ENCODE peak calls at places on chromosome 7, in six cellular contexts. D is fibroblast of lung, G is cardiac muscle cell, J is RWPE2, Y is dorsolateral prefrontal cortex, E is PC-9. P is an unnamed sample.

GRCh38 chr7:16891338-16891737 is 9.6 kb upstream of the AGR3 start:
- DNase-seq in D (peak), G (peak), J (no peak), Y (no peak), E (peak), P (peak)

GRCh38 chr7:65269150-65269856 is 104.4 kb upstream of the ZNF92 start:
- DNase-seq in D (peak), G (peak), J (no peak), Y (no peak), E (no peak), P (no peak)

GRCh38 chr7:35780070-35780469 is 20.8 kb upstream of the SEPTIN7 start:
- DNase-seq in D (no peak), G (no peak), J (no peak), Y (no peak), E (no peak), P (no peak)

GRCh38 chr7:154918741-154919140 is 84.2 kb downstream of the PAXIP1 start:
- DNase-seq in D (no peak), G (no peak), J (no peak), Y (no peak), E (no peak), P (no peak)

GRCh38 chr7:133484135-133484534 is 231.3 kb downstream of the EXOC4 start:
- DNase-seq in D (peak), G (no peak), J (no peak), Y (peak), E (no peak), P (no peak)

GRCh38 chr7:151684408-151685175 is 164.9 kb upstream of the RHEB start:
- DNase-seq in D (peak), G (no peak), J (no peak), Y (no peak), E (no peak), P (peak)

GRCh38 chr7:108723343-108723957 is 153.8 kb downstream of the DNAJB9 start:
- DNase-seq in D (peak), G (peak), J (no peak), Y (no peak), E (no peak), P (no peak)

GRCh38 chr7:28103984-28104628 is 76.5 kb downstream of the JAZF1 start:
- DNase-seq in D (peak), G (no peak), J (no peak), Y (no peak), E (peak), P (peak)

GRCh38 chr7:48728799-48729198 is 195.5 kb upstream of the CDC14C start:
- DNase-seq in D (no peak), G (no peak), J (no peak), Y (no peak), E (no peak), P (no peak)

GRCh38 chr7:133853706-133854276 is 273.3 kb upstream of the LRGUK start:
- DNase-seq in D (peak), G (peak), J (peak), Y (no peak), E (peak), P (peak)

GRCh38 chr7:108417144-108417543 is 39.1 kb downstream of the NRCAM start:
- DNase-seq in D (no peak), G (no peak), J (no peak), Y (no peak), E (no peak), P (no peak)

GRCh38 chr7:149686001-149686400 is 87.4 kb downstream of the ZNF467 start:
- DNase-seq in D (peak), G (no peak), J (no peak), Y (no peak), E (no peak), P (peak)

GRCh38 chr7:36526720-36527548 is 137.3 kb downstream of the ANLN start:
- DNase-seq in D (peak), G (no peak), J (no peak), Y (no peak), E (peak), P (peak)

GRCh38 chr7:159007308-159008054 is 137.2 kb downstream of the VIPR2 start:
- DNase-seq in D (no peak), G (no peak), J (no peak), Y (no peak), E (no peak), P (no peak)

GRCh38 chr7:128889121-128889520 is 21.4 kb downstream of the KCP start:
- DNase-seq in D (no peak), G (no peak), J (no peak), Y (no peak), E (peak), P (no peak)

GRCh38 chr7:2517678-2518077 is 1.9 kb upstream of the LFNG start:
- DNase-seq in D (peak), G (no peak), J (no peak), Y (no peak), E (no peak), P (peak)

GRCh38 chr7:132970257-132970656 is 111.6 kb downstream of the CHCHD3 start:
- DNase-seq in D (no peak), G (no peak), J (no peak), Y (no peak), E (no peak), P (no peak)

GRCh38 chr7:39951156-39951942 is 1.3 kb downstream of the CDK13 start:
- DNase-seq in D (peak), G (peak), J (peak), Y (peak), E (peak), P (peak)

GRCh38 chr7:96233084-96233483 is 88.8 kb downstream of the SLC25A13 start:
- DNase-seq in D (no peak), G (no peak), J (no peak), Y (no peak), E (no peak), P (no peak)

GRCh38 chr7:133535308-133535707 is 282.4 kb downstream of the EXOC4 start:
- DNase-seq in D (peak), G (no peak), J (no peak), Y (no peak), E (no peak), P (no peak)

GRCh38 chr7:151274936-151275812 is 26.7 kb upstream of the SMARCD3 start:
- DNase-seq in D (no peak), G (no peak), J (no peak), Y (no peak), E (no peak), P (no peak)

GRCh38 chr7:132053871-132054270 is 497.4 kb upstream of the PODXL start:
- DNase-seq in D (peak), G (no peak), J (no peak), Y (no peak), E (no peak), P (no peak)

GRCh38 chr7:116290740-116291139 is 80.4 kb downstream of the TES start:
- DNase-seq in D (no peak), G (no peak), J (no peak), Y (no peak), E (no peak), P (peak)

GRCh38 chr7:36011588-36011965 is 141.5 kb upstream of the EEPD1 start:
- DNase-seq in D (no peak), G (no peak), J (no peak), Y (no peak), E (no peak), P (no peak)

GRCh38 chr7:130278892-130279690 is 12.4 kb downstream of the CPA2 start:
- DNase-seq in D (peak), G (no peak), J (no peak), Y (no peak), E (peak), P (peak)

GRCh38 chr7:117949232-117949631 is 76.0 kb upstream of the CTTNBP2 start:
- DNase-seq in D (peak), G (no peak), J (no peak), Y (no peak), E (no peak), P (no peak)

GRCh38 chr7:157663061-157663863 is 326.5 kb downstream of the DNAJB6 start:
- DNase-seq in D (peak), G (no peak), J (no peak), Y (no peak), E (no peak), P (no peak)

GRCh38 chr7:140625908-140626868 is 14.4 kb downstream of the DENND2A start:
- DNase-seq in D (peak), G (peak), J (peak), Y (peak), E (peak), P (peak)

GRCh38 chr7:28621369-28621807 is 209.1 kb downstream of the CREB5 start:
- DNase-seq in D (no peak), G (no peak), J (no peak), Y (no peak), E (no peak), P (no peak)

GRCh38 chr7:31882187-31882586 is 188.0 kb downstream of the PDE1C start:
- DNase-seq in D (peak), G (peak), J (no peak), Y (peak), E (no peak), P (no peak)

GRCh38 chr7:8114175-8114574 is 145.6 kb downstream of the GLCCI1 start:
- DNase-seq in D (no peak), G (no peak), J (no peak), Y (no peak), E (no peak), P (no peak)

GRCh38 chr7:6614941-6615737 is at the start of gene ZNF853:
- DNase-seq in D (peak), G (peak), J (no peak), Y (no peak), E (no peak), P (no peak)

GRCh38 chr7:29564455-29565185 is 985 bp downstream of the PRR15 start:
- DNase-seq in D (peak), G (peak), J (peak), Y (no peak), E (peak), P (peak)

GRCh38 chr7:139943391-139943790 is 114.3 kb downstream of the TBXAS1 start:
- DNase-seq in D (no peak), G (no peak), J (no peak), Y (no peak), E (no peak), P (no peak)

GRCh38 chr7:2774280-2774679 is 69.8 kb downstream of the GNA12 start:
- DNase-seq in D (no peak), G (no peak), J (no peak), Y (no peak), E (no peak), P (no peak)

GRCh38 chr7:23622469-23622868 is 25.3 kb downstream of the CCDC126 start:
- DNase-seq in D (peak), G (no peak), J (no peak), Y (no peak), E (no peak), P (peak)

GRCh38 chr7:78769551-78770101 is 683.8 kb downstream of the MAGI2 start:
- DNase-seq in D (no peak), G (peak), J (no peak), Y (no peak), E (no peak), P (no peak)

GRCh38 chr7:134371536-134371935 is 54.8 kb upstream of the SLC35B4 start:
- DNase-seq in D (no peak), G (no peak), J (no peak), Y (no peak), E (no peak), P (no peak)

GRCh38 chr7:26861050-26861449 is 3.3 kb downstream of the SKAP2 start:
- DNase-seq in D (no peak), G (no peak), J (no peak), Y (no peak), E (no peak), P (no peak)
- TF ChIP-seq CTCF in D (no peak), G (no peak), J (no peak), Y (no peak), E (no peak), P (no peak)

DNA sequence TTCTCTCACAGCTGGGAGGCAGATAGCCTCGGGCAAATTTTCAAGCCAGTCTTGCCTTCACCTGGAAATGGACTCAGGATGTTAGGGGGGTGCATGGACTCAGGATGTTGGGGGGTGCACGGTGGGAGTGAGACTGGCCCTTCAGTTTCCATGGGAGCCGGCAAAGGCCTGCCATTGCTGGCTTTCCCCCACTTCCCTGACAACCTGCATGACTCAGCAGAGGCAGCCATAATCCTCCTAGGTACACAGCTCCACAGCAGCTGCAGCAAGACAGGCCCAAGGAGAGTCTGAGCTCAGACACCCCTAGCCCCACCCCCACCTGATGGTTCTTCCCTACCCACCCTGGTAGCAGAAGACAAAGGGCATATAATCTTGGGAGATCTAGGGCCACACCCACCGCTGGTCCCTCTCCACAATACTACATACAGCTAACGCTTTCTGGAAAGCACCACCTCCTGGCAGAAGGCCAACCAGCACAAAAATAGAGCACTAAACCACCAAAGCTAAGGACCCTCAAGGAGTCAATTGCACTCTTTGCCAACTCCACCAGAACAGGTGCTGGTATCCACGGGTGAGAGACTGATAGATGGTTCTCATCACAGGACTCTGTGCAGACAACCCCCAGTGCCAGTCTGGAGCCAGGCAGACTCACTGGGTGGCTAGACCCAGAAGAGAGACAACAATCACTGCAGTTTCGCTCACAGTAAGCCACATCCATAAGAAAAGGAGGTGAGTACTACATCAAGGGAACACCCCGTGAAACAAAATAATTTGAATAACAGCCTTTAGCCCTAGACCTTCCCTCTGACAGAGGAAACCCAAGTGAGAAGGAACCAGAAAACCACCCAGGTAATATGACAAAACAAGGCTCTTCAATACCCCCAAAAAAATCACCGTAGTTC is 18.3 kb downstream of the C7orf25 start:
- DNase-seq in D (no peak), G (no peak), J (no peak), Y (no peak), E (no peak), P (no peak)
- H3K4me3 ChIP-seq in D (no peak), G (no peak), J (no peak), Y (no peak), E (no peak), P (no peak)

GRCh38 chr7:100819586-100819985 is 7.7 kb downstream of the EPHB4 start:
- DNase-seq in D (no peak), G (no peak), J (no peak), Y (no peak), E (no peak), P (no peak)
- TF ChIP-seq CTCF in D (no peak), G (no peak), J (no peak), Y (no peak), E (no peak), P (no peak)

DNA sequence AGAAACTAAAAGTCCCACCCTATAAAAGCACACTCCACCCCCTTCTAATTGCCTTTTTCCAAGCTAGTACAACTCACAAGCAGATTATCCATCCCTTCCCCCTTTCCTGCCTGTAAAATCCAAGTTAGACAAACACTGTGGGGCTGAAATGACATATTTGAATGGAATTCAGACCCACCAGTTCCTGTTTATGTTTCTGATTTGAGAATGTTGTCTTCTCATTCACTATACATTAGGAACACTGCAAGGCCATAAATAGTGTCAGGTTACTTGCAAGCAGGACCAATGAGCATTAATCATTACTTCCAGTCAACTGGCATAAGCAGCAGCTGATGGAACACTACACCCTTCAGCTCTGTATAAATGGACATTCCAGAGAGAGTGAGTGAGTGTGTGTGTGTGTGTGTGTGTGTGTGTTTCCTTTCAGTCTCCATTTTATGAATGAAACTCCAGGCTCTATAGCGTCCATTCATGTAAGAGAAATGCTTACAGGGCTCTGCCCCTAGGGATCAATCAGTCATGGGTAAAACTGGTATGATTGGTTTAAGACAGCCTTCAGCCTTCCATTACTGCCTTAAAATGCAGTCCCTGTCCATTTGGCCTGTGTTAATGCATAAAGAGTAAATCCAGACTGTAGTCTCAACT is 69.3 kb downstream of the ETV1 start:
- DNase-seq in D (peak), G (peak), J (peak), Y (no peak), E (peak), P (peak)
- H3K4me3 ChIP-seq in D (peak), G (no peak), J (no peak), Y (no peak), E (peak), P (peak)

GRCh38 chr7:18153183-18153748 is 125.6 kb upstream of the PRPS1L1 start:
- DNase-seq in D (no peak), G (no peak), J (no peak), Y (no peak), E (no peak), P (no peak)

GRCh38 chr7:18154707-18155106 is 127.1 kb upstream of the PRPS1L1 start:
- DNase-seq in D (no peak), G (no peak), J (no peak), Y (no peak), E (no peak), P (no peak)

GRCh38 chr7:18151419-18151818 is 123.8 kb upstream of the PRPS1L1 start:
- DNase-seq in D (no peak), G (no peak), J (no peak), Y (no peak), E (no peak), P (no peak)
- TF ChIP-seq CTCF in D (no peak), G (no peak), J (peak), Y (no peak), E (peak), P (no peak)

GRCh38 chr7:291302-292092 is 1.5 kb downstream of the FOXL3 start:
- DNase-seq in D (peak), G (no peak), J (no peak), Y (no peak), E (peak), P (no peak)
- H3K4me3 ChIP-seq in D (no peak), G (no peak), J (no peak), Y (no peak), E (no peak), P (no peak)

GRCh38 chr7:92720604-92721350 is 115.6 kb downstream of the CDK6 start:
- DNase-seq in D (no peak), G (no peak), J (no peak), Y (no peak), E (no peak), P (no peak)
- TF ChIP-seq CTCF in D (no peak), G (no peak), J (no peak), Y (no peak), E (no peak), P (no peak)